ENCODE peak calls at places on chromosomes 4 and X, in eight cellular contexts. B is IMR-90; I is lower lobe of right lung; N is uterus; R is mammary epithelial cell; V is HCT116; A is tibial nerve; Z is naive thymus-derived CD4-positive, alpha-beta T cell. D is an unnamed sample. For H3K4me1 and H3K36me3, the result is how much of the 10 kb centered on the place peaks cover.

GRCh38 chr4:120056249-120056648 is 10.4 kb downstream of the MAD2L1 start:
- DNase-seq in B (peak), I (no peak), N (no peak), R (no peak), V (no peak), A (no peak), Z (no peak), D (no peak)

GRCh38 chrX:110215411-110215810 is 102.5 kb downstream of the AMMECR1 start:
- DNase-seq in B (peak), I (no peak), N (no peak), R (no peak), V (no peak), A (no peak), Z (no peak), D (no peak)

GRCh38 chrX:16552546-16552945 is 97.4 kb upstream of the S100G start:
- DNase-seq in B (peak), I (no peak), N (no peak), R (peak), V (no peak), A (no peak), Z (no peak), D (no peak)

GRCh38 chr4:174260099-174260498 is 23.4 kb downstream of the FBXO8 start:
- DNase-seq in B (peak), I (no peak), N (no peak), R (peak), V (no peak), A (no peak), Z (no peak), D (no peak)

GRCh38 chrX:47751670-47752069 is 85.0 kb upstream of the ZNF81 start:
- DNase-seq in B (no peak), I (peak), N (no peak), R (peak), V (peak), A (no peak), Z (no peak), D (no peak)

GRCh38 chr4:142467086-142467485 is 379.0 kb downstream of the INPP4B start:
- DNase-seq in B (no peak), I (no peak), N (no peak), R (no peak), V (no peak), A (no peak), Z (no peak), D (no peak)

GRCh38 chr4:823093-823760 is 2.7 kb downstream of the CPLX1 start:
- DNase-seq in B (no peak), I (no peak), N (no peak), R (no peak), V (no peak), A (no peak), Z (no peak), D (peak)

GRCh38 chr4:165723051-165723805 is 149.8 kb upstream of the TLL1 start:
- DNase-seq in B (no peak), I (no peak), N (no peak), R (no peak), V (no peak), A (no peak), Z (no peak), D (no peak)

GRCh38 chr4:134243742-134244713 is 42.4 kb upstream of the PABPC4L start:
- DNase-seq in B (no peak), I (peak), N (no peak), R (no peak), V (no peak), A (no peak), Z (no peak), D (peak)

GRCh38 chr4:147594107-147594506 is 23.1 kb upstream of the TMEM184C start:
- DNase-seq in B (no peak), I (no peak), N (no peak), R (no peak), V (no peak), A (no peak), Z (no peak), D (no peak)

GRCh38 chr4:3293410-3294391 is 880 bp downstream of the RGS12 start:
- DNase-seq in B (no peak), I (no peak), N (no peak), R (no peak), V (no peak), A (no peak), Z (no peak), D (no peak)

GRCh38 chr4:102299708-102300107 is 45.6 kb downstream of the SLC39A8 start:
- DNase-seq in B (peak), I (peak), N (no peak), R (peak), V (peak), A (no peak), Z (no peak), D (no peak)

GRCh38 chr4:116796022-116796421 is 289.4 kb downstream of the TRAM1L1 start:
- DNase-seq in B (no peak), I (no peak), N (no peak), R (no peak), V (no peak), A (no peak), Z (no peak), D (no peak)

GRCh38 chrX:390459-390858 is 3.8 kb upstream of the PPP2R3B start:
- DNase-seq in B (no peak), I (no peak), N (no peak), R (no peak), V (no peak), A (no peak), Z (no peak), D (no peak)

GRCh38 chrX:66728818-66729271 is 90.0 kb upstream of the EDA2R start:
- DNase-seq in B (peak), I (peak), N (peak), R (peak), V (no peak), A (peak), Z (peak), D (no peak)

GRCh38 chr4:19945979-19946380 is 305.7 kb upstream of the SLIT2 start:
- DNase-seq in B (peak), I (no peak), N (no peak), R (peak), V (peak), A (no peak), Z (no peak), D (peak)

GRCh38 chr4:2797188-2797544 is 4.3 kb downstream of the SH3BP2 start:
- DNase-seq in B (no peak), I (peak), N (no peak), R (no peak), V (no peak), A (no peak), Z (peak), D (peak)

GRCh38 chr4:104425003-104425402 is 69.7 kb downstream of the CXXC4 start:
- DNase-seq in B (no peak), I (no peak), N (no peak), R (no peak), V (no peak), A (no peak), Z (no peak), D (no peak)

GRCh38 chrX:111511477-111511876 is at the start of gene SERTM2:
- DNase-seq in B (peak), I (no peak), N (no peak), R (peak), V (no peak), A (no peak), Z (no peak), D (no peak)

GRCh38 chr4:8311096-8312068 is 41.8 kb downstream of the HTRA3 start:
- DNase-seq in B (no peak), I (peak), N (peak), R (no peak), V (no peak), A (no peak), Z (no peak), D (peak)

GRCh38 chr4:65510976-65511375 is 159.3 kb downstream of the EPHA5 start:
- DNase-seq in B (no peak), I (no peak), N (no peak), R (peak), V (no peak), A (no peak), Z (no peak), D (peak)

GRCh38 chrX:9310596-9310995 is 154.3 kb upstream of the TBL1X start:
- DNase-seq in B (peak), I (no peak), N (no peak), R (no peak), V (no peak), A (no peak), Z (no peak), D (no peak)

GRCh38 chr4:123699823-123700822 is 303.5 kb downstream of the SPRY1 start:
- DNase-seq in B (peak), I (no peak), N (no peak), R (peak), V (no peak), A (no peak), Z (no peak), D (no peak)

GRCh38 chr4:32858971-32859370 is 2138.8 kb downstream of the PCDH7 start:
- DNase-seq in B (peak), I (no peak), N (no peak), R (peak), V (peak), A (no peak), Z (no peak), D (no peak)

GRCh38 chr4:124061413-124061812 is 651.1 kb downstream of the ANKRD50 start:
- DNase-seq in B (peak), I (no peak), N (no peak), R (peak), V (no peak), A (no peak), Z (no peak), D (no peak)

GRCh38 chrX:146854281-146854680 is 39.7 kb upstream of the CXorf51A start:
- DNase-seq in B (no peak), I (no peak), N (no peak), R (no peak), V (no peak), A (no peak), Z (no peak), D (no peak)

GRCh38 chrX:87517571-87518141 is at the start of gene KLHL4:
- DNase-seq in B (peak), I (no peak), N (peak), R (peak), V (no peak), A (no peak), Z (no peak), D (peak)

DNA sequence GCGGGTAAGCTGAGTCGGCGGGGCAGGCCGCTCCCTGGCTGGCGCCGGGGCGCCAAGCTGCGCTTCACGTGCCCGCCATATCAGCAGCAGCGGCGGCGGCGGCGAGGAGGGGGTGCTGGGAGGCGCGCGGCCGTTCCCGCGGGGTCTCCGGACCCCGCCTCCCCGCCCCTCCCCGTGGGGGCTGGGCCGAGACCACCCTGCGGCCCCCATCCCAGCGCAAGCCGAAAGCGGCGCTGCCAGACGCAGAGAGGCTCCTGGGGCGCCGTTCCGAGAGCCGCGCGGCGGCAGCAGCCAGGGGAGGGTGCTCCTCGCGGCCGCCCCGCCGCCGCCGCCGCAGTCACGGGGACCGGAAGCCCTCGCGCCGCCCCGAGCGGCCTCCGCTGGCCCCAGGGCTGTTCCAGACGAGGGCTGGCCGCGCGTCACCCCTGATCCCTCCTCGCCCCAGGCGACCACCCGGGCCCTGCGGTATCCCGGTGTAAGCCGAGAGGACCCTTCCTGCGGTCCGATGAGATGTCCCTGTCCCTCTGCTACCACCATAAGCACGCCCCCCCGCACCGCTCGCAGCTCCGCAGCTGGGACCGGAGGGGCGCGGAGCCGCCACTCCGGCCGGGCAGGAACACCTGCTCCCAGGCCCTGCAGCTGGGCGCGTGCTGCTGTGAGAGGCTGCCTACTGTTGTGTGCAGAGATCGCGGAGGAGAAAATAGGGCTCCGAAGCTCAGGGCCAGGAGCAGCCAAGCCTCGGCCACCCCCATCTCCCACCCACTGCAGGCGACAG is 7.4 kb upstream of the BCOR start:
- DNase-seq in B (no peak), I (peak), N (peak), R (peak), V (no peak), A (no peak), Z (no peak), D (no peak)
- H3K4me1 ChIP-seq in B (under half), I (under half), N (under half), R (under half), V (under half), A (under half), Z (under half), D (under half)

GRCh38 chrX:12989456-12989855 is 14.5 kb downstream of the TMSB4X start:
- DNase-seq in B (peak), I (no peak), N (no peak), R (no peak), V (no peak), A (no peak), Z (no peak), D (no peak)

GRCh38 chrX:12993823-12994222 is 18.9 kb downstream of the TMSB4X start:
- DNase-seq in B (no peak), I (no peak), N (no peak), R (no peak), V (no peak), A (no peak), Z (no peak), D (no peak)

GRCh38 chrX:12994321-12994720 is 19.4 kb downstream of the TMSB4X start:
- DNase-seq in B (no peak), I (no peak), N (no peak), R (no peak), V (no peak), A (no peak), Z (no peak), D (no peak)

GRCh38 chrX:12991575-12991974 is 16.7 kb downstream of the TMSB4X start:
- DNase-seq in B (no peak), I (no peak), N (no peak), R (no peak), V (no peak), A (no peak), Z (no peak), D (no peak)

GRCh38 chrX:12992544-12993118 is 17.7 kb downstream of the TMSB4X start:
- DNase-seq in B (no peak), I (no peak), N (no peak), R (no peak), V (no peak), A (no peak), Z (no peak), D (no peak)
- H3K27ac ChIP-seq in B (no peak), I (no peak), N (peak), R (no peak), V (no peak), A (no peak), Z (no peak), D (no peak)

GRCh38 chrX:45750639-45751038 is 550.0 kb upstream of the DIPK2B start:
- DNase-seq in B (no peak), I (no peak), N (no peak), R (peak), V (no peak), A (no peak), Z (no peak), D (no peak)
- H3K36me3 ChIP-seq in B (under half), I (under half), N (under half), R (half or more), V (under half), A (under half), Z (under half), D (half or more)

GRCh38 chr4:153472122-153473037 is 6.2 kb downstream of the TMEM131L start:
- DNase-seq in B (no peak), I (no peak), N (no peak), R (no peak), V (no peak), A (no peak), Z (no peak), D (no peak)

GRCh38 chr4:153476829-153477574 is 10.8 kb downstream of the TMEM131L start:
- DNase-seq in B (no peak), I (no peak), N (no peak), R (peak), V (no peak), A (no peak), Z (no peak), D (no peak)

GRCh38 chr4:153479118-153479517 is 13.0 kb downstream of the TMEM131L start:
- DNase-seq in B (no peak), I (no peak), N (no peak), R (no peak), V (no peak), A (no peak), Z (no peak), D (no peak)

GRCh38 chr4:153471691-153472080 is 5.5 kb downstream of the TMEM131L start:
- DNase-seq in B (no peak), I (no peak), N (no peak), R (peak), V (no peak), A (no peak), Z (no peak), D (no peak)

DNA sequence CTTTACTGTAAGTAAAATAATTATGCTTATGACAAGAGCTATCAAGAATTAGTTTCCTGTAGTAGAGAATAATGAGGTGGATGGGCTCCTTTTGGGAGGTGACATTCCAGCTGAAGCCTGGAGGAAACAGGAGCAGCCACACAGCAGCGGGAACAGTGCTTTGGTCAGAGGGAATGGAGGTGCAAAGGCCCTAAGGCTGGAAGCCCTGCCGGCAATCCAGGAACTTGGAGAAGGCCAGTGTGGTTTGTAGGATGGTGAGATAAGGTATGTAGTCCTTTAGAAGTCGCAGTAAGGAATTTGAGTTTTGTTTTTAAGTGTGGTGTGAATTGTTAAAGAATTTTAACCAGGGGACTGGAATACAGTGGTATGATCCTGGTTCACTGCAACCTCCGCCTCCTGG is 8.1 kb downstream of the TMEM131L start:
- DNase-seq in B (no peak), I (no peak), N (no peak), R (no peak), V (no peak), A (no peak), Z (no peak), D (no peak)
- H3K4me1 ChIP-seq in B (under half), I (under half), N (under half), R (under half), V (under half), A (under half), Z (under half), D (under half)

GRCh38 chr4:80054375-80054774 is 18.7 kb downstream of the ANTXR2 start:
- DNase-seq in B (no peak), I (no peak), N (no peak), R (no peak), V (no peak), A (no peak), Z (no peak), D (no peak)

GRCh38 chr4:80053140-80053910 is 19.7 kb downstream of the ANTXR2 start:
- DNase-seq in B (no peak), I (no peak), N (no peak), R (no peak), V (no peak), A (no peak), Z (no peak), D (no peak)

GRCh38 chr4:80045831-80046230 is 27.2 kb downstream of the ANTXR2 start:
- DNase-seq in B (peak), I (no peak), N (no peak), R (peak), V (no peak), A (no peak), Z (no peak), D (no peak)

GRCh38 chr4:80049813-80050534 is 23.1 kb downstream of the ANTXR2 start:
- DNase-seq in B (no peak), I (no peak), N (no peak), R (no peak), V (no peak), A (no peak), Z (no peak), D (no peak)

GRCh38 chr4:80049402-80049801 is 23.6 kb downstream of the ANTXR2 start:
- DNase-seq in B (no peak), I (no peak), N (no peak), R (no peak), V (no peak), A (no peak), Z (no peak), D (no peak)
- H3K27ac ChIP-seq in B (no peak), I (no peak), N (peak), R (no peak), V (no peak), A (peak), Z (no peak), D (no peak)

GRCh38 chr4:47879458-47879857 is 34.9 kb downstream of the NFXL1 start:
- DNase-seq in B (no peak), I (no peak), N (no peak), R (no peak), V (no peak), A (no peak), Z (no peak), D (no peak)
- H3K36me3 ChIP-seq in B (under half), I (half or more), N (under half), R (half or more), V (half or more), A (under half), Z (under half), D (half or more)

D was measured in RWPE2.